ENCODE peak calls at places on chromosomes 5 and 9, in seven cellular contexts. B is HFFc6, D is Daoy, E is lower lobe of right lung, Y is upper lobe of left lung, V is HS-5, M is SK-MEL-5. W is an unnamed sample.

GRCh38 chr5:78642701-78643100 is 5.9 kb downstream of the LHFPL2 start:
- DNase-seq in B (no peak), D (no peak), E (no peak), Y (no peak), V (no peak), M (no peak), W (no peak)

GRCh38 chr9:97412628-97413382 is 909 bp downstream of the TDRD7 start:
- DNase-seq in B (no peak), D (no peak), E (no peak), Y (no peak), V (no peak), M (peak; percentile 20), W (peak; percentile 28)

GRCh38 chr5:93899026-93899600 is 157.7 kb upstream of the POU5F2 start:
- DNase-seq in B (no peak), D (no peak), E (no peak), Y (no peak), V (no peak), M (peak; percentile 55), W (peak; percentile 18)

GRCh38 chr9:92963831-92964606 is 16.7 kb downstream of the FGD3 start:
- DNase-seq in B (no peak), D (no peak), E (peak; percentile 70), Y (no peak), V (no peak), M (no peak), W (peak; percentile 89)

GRCh38 chr5:161372682-161373344 is 173.7 kb downstream of the GABRB2 start:
- DNase-seq in B (no peak), D (no peak), E (no peak), Y (no peak), V (no peak), M (no peak), W (peak; percentile 50)

GRCh38 chr5:143010335-143010734 is 240.2 kb downstream of the ARHGAP26 start:
- DNase-seq in B (no peak), D (no peak), E (no peak), Y (no peak), V (no peak), M (no peak), W (no peak)

GRCh38 chr5:172926796-172927195 is 32.4 kb upstream of the RPL26L1 start:
- DNase-seq in B (no peak), D (no peak), E (no peak), Y (no peak), V (no peak), M (no peak), W (no peak)

GRCh38 chr9:87687207-87687606 is 38.7 kb upstream of the CTSL start:
- DNase-seq in B (no peak), D (no peak), E (no peak), Y (no peak), V (no peak), M (no peak), W (no peak)

GRCh38 chr5:151196556-151197290 is 27.2 kb downstream of the CCDC69 start:
- DNase-seq in B (no peak), D (no peak), E (no peak), Y (no peak), V (no peak), M (no peak), W (peak; percentile 72)

GRCh38 chr9:111969061-111969460 is 72.4 kb downstream of the UGCG start:
- DNase-seq in B (no peak), D (peak; percentile 82), E (no peak), Y (no peak), V (no peak), M (no peak), W (peak; percentile 86)

GRCh38 chr5:149320791-149321330 is 24.4 kb upstream of the GRPEL2 start:
- DNase-seq in B (peak; percentile 96), D (peak; percentile 83), E (peak; percentile 88), Y (no peak), V (peak; percentile 82), M (peak; percentile 86), W (no peak)

GRCh38 chr5:139287890-139288635 is 5.5 kb upstream of the MATR3 start:
- DNase-seq in B (no peak), D (no peak), E (no peak), Y (no peak), V (no peak), M (peak; percentile 45), W (peak; percentile 58)

GRCh38 chr9:80156262-80156661 is 584.5 kb downstream of the TLE4 start:
- DNase-seq in B (no peak), D (no peak), E (no peak), Y (no peak), V (no peak), M (no peak), W (no peak)

GRCh38 chr5:172634106-172634899 is 6.8 kb upstream of the NEURL1B start:
- DNase-seq in B (no peak), D (no peak), E (no peak), Y (no peak), V (no peak), M (no peak), W (no peak)

GRCh38 chr9:14661421-14662059 is 31.7 kb downstream of the ZDHHC21 start:
- DNase-seq in B (no peak), D (no peak), E (no peak), Y (no peak), V (no peak), M (peak; percentile 47), W (peak; percentile 18)

GRCh38 chr5:1021136-1021968 is 12.8 kb downstream of the NKD2 start:
- DNase-seq in B (no peak), D (no peak), E (peak; percentile 45), Y (peak; percentile 62), V (no peak), M (no peak), W (peak; percentile 69)

GRCh38 chr9:125241863-125242739 is 958 bp upstream of the HSPA5 start:
- DNase-seq in B (peak; percentile 22), D (no peak), E (peak; percentile 53), Y (no peak), V (no peak), M (no peak), W (no peak)

GRCh38 chr9:107137495-107138202 is 145.4 kb upstream of the RAD23B start:
- DNase-seq in B (peak; percentile 37), D (peak; percentile 44), E (no peak), Y (no peak), V (no peak), M (peak; percentile 69), W (peak; percentile 28)

GRCh38 chr5:32508806-32509805 is 64.6 kb upstream of the ZFR start:
- DNase-seq in B (peak; percentile 68), D (no peak), E (no peak), Y (no peak), V (peak; percentile 51), M (no peak), W (no peak)

W was measured in GM12865.